ENCODE peak calls at places on chromosomes 4 and X, in ten cellular contexts. U, O, E, I, Q, L, T, P, H and C are unnamed samples.
A peak's percentile ranks its signal among the peaks of the same experiment; 100 is the strongest.

GRCh38 chr4:34108456-34108855 is 2135.9 kb downstream of the ARAP2 start:
- DNase-seq in U (no peak), O (no peak), E (no peak), I (no peak), Q (no peak), L (no peak), T (no peak), P (peak; percentile 1), H (peak; percentile 54), C (no peak)

GRCh38 chr4:142238589-142238988 is 602.2 kb downstream of the IL15 start:
- DNase-seq in U (no peak), O (no peak), E (no peak), I (no peak), Q (no peak), L (no peak), T (no peak), P (peak; percentile 54), H (peak; percentile 55), C (no peak)

GRCh38 chr4:39716356-39716755 is 18.4 kb downstream of the UBE2K start:
- DNase-seq in U (no peak), O (no peak), E (no peak), I (no peak), Q (no peak), L (no peak), T (no peak), P (no peak), H (no peak), C (no peak)

GRCh38 chr4:48173055-48173991 is 39.3 kb upstream of the TXK start:
- DNase-seq in U (no peak), O (no peak), E (no peak), I (no peak), Q (no peak), L (no peak), T (no peak), P (peak; percentile 31), H (peak; percentile 16), C (no peak)

GRCh38 chr4:184961693-184962092 is 56.6 kb upstream of the HELT start:
- DNase-seq in U (no peak), O (no peak), E (no peak), I (no peak), Q (no peak), L (no peak), T (no peak), P (no peak), H (no peak), C (no peak)

GRCh38 chr4:109294468-109295020 is 7.9 kb downstream of the COL25A1 start:
- DNase-seq in U (no peak), O (no peak), E (no peak), I (no peak), Q (no peak), L (no peak), T (no peak), P (peak; percentile 76), H (no peak), C (no peak)

GRCh38 chr4:51885371-51885770 is 42.4 kb downstream of the DCUN1D4 start:
- DNase-seq in U (no peak), O (no peak), E (peak; percentile 22), I (no peak), Q (no peak), L (no peak), T (no peak), P (peak; percentile 35), H (peak; percentile 37), C (no peak)

GRCh38 chrX:72539822-72540221 is 32.8 kb downstream of the HDAC8 start:
- DNase-seq in U (no peak), O (no peak), E (no peak), I (no peak), Q (no peak), L (no peak), T (no peak), P (no peak), H (no peak), C (no peak)

GRCh38 chr4:76570141-76570989 is 135.3 kb downstream of the SHROOM3 start:
- DNase-seq in U (no peak), O (no peak), E (no peak), I (no peak), Q (no peak), L (no peak), T (no peak), P (peak; percentile 75), H (peak; percentile 17), C (no peak)